ENCODE peak calls at places on chromosomes 7 and 10, in seven cellular contexts. Y is endothelial cell; U is SHP77 treated with DMSO at 0.1 percent for 48 hours; J is NCI-H1436; Z is tibial nerve; D is hepatic stellate cell; O is activated CD8-positive, alpha-beta memory T cell treated with anti-CD3 and anti-CD28 coated beads for 4 hours. B is an unnamed sample.

GRCh38 chr7:4102231-4102841 is 579.8 kb upstream of the FOXK1 start:
- DNase-seq in O (no peak), D (no peak), Y (no peak), J (no peak), U (no peak), Z (no peak), B (no peak)

GRCh38 chr7:147638566-147638965 is 952.0 kb upstream of the C7orf33 start:
- DNase-seq in O (no peak), Z (no peak), D (no peak), Y (no peak), U (no peak), J (no peak), B (no peak)

GRCh38 chr7:95899919-95900513 is 127.7 kb downstream of the DYNC1I1 start:
- DNase-seq in D (no peak), J (no peak), Z (no peak), O (no peak), Y (peak), U (no peak), B (no peak)

GRCh38 chr7:91918356-91918755 is 22.3 kb upstream of the AKAP9 start:
- DNase-seq in D (no peak), Z (no peak), U (no peak), J (no peak), O (no peak), Y (no peak), B (no peak)

GRCh38 chr7:2681954-2682799 is 5.8 kb upstream of the AMZ1 start:
- DNase-seq in J (no peak), Z (no peak), Y (no peak), D (no peak), O (no peak), U (no peak), B (no peak)

GRCh38 chr10:132141076-132141475 is 45.7 kb upstream of the DPYSL4 start:
- DNase-seq in U (no peak), O (no peak), Y (no peak), D (no peak), J (no peak), Z (no peak), B (no peak)

GRCh38 chr10:97573021-97573420 is 442 bp downstream of the ANKRD2 start:
- DNase-seq in Y (no peak), Z (no peak), U (no peak), J (no peak), D (no peak), O (no peak), B (no peak)

GRCh38 chr10:48574817-48575380 is 30.0 kb downstream of the ARHGAP22 start:
- DNase-seq in U (no peak), J (no peak), Y (no peak), D (no peak), Z (no peak), O (no peak), B (no peak)

GRCh38 chr10:114821915-114822770 is 563 bp downstream of the FHIP2A start:
- DNase-seq in J (no peak), D (no peak), Z (peak), U (no peak), O (no peak), Y (peak), B (peak)

GRCh38 chr7:30800785-30801252 is 29.6 kb downstream of the MINDY4 start:
- DNase-seq in Z (peak), Y (peak), U (peak), D (peak), O (no peak), J (peak), B (peak)

GRCh38 chr10:32377458-32378370 is 30.8 kb upstream of the EPC1 start:
- DNase-seq in D (peak), J (no peak), Z (peak), Y (no peak), O (no peak), U (peak), B (peak)

GRCh38 chr10:82742478-82742877 is 867.5 kb downstream of the NRG3 start:
- DNase-seq in Z (no peak), O (no peak), U (no peak), Y (no peak), D (peak), J (no peak), B (no peak)

GRCh38 chr10:131312261-131312801 is 810 bp upstream of the TCERG1L start:
- DNase-seq in J (peak), O (no peak), Z (no peak), Y (no peak), U (no peak), D (no peak), B (peak)

GRCh38 chr10:79052311-79053080 is 16.3 kb upstream of the ZMIZ1 start:
- DNase-seq in U (no peak), Y (peak), O (no peak), J (peak), D (no peak), Z (no peak), B (peak)

GRCh38 chr10:129833988-129834387 is 130.1 kb downstream of the EBF3 start:
- DNase-seq in Z (no peak), U (no peak), J (peak), Y (no peak), D (no peak), O (no peak), B (no peak)

GRCh38 chr10:42979730-42980467 is 97.0 kb upstream of the RET start:
- DNase-seq in Z (no peak), D (no peak), O (no peak), U (no peak), J (peak), Y (no peak), B (no peak)

GRCh38 chr7:156999611-157000046 is 10.8 kb downstream of the MNX1 start:
- DNase-seq in D (no peak), Z (no peak), J (no peak), U (no peak), Y (no peak), O (no peak), B (no peak)

GRCh38 chr10:7519351-7519750 is 108.5 kb upstream of the SFMBT2 start:
- DNase-seq in Y (no peak), Z (no peak), D (no peak), U (no peak), O (no peak), J (no peak), B (no peak)

GRCh38 chr7:84701524-84702306 is 485.1 kb downstream of the SEMA3D start:
- DNase-seq in U (peak), Y (no peak), D (peak), Z (no peak), J (no peak), O (no peak), B (no peak)

B was measured in retina.